ENCODE peak calls at places on chromosomes 5 and 9, in ten cellular contexts. S is NCI-H1105 treated with DMSO at 0.1 percent for 48 hours; P is Right ventricle myocardium superior; T is AG10803; I is central memory CD4-positive, alpha-beta T cell; J is ovary; A is thyroid gland; D is progenitor cell of endocrine pancreas; U is C1 segment of cervical spinal cord; G is lower leg skin. K is an unnamed sample.

GRCh38 chr9:72478993-72479392 is 42.4 kb upstream of the TMC1 start:
- DNase-seq in S (no peak), P (no peak), T (peak), I (no peak), J (no peak), A (no peak), D (no peak), U (no peak), G (no peak), K (no peak)

GRCh38 chr5:141192110-141192725 is at the start of gene PCDHB10:
- DNase-seq in S (no peak), P (no peak), T (peak), I (no peak), J (no peak), A (no peak), D (no peak), U (no peak), G (no peak), K (peak)

GRCh38 chr5:176379881-176380280 is 8.5 kb downstream of the NOP16 start:
- DNase-seq in S (no peak), P (no peak), T (no peak), I (no peak), J (no peak), A (no peak), D (no peak), U (no peak), G (no peak), K (no peak)

GRCh38 chr5:117318528-117318927 is 743.9 kb upstream of the SEMA6A start:
- DNase-seq in S (no peak), P (no peak), T (no peak), I (no peak), J (no peak), A (no peak), D (no peak), U (no peak), G (no peak), K (no peak)

GRCh38 chr5:172110921-172111873 is 76.8 kb downstream of the STK10 start:
- DNase-seq in S (no peak), P (peak), T (peak), I (peak), J (no peak), A (no peak), D (no peak), U (no peak), G (no peak), K (peak)

GRCh38 chr5:37814699-37815098 is 25.1 kb downstream of the GDNF start:
- DNase-seq in S (no peak), P (no peak), T (no peak), I (no peak), J (no peak), A (no peak), D (no peak), U (no peak), G (no peak), K (no peak)

GRCh38 chr9:14031015-14031414 is 282.9 kb downstream of the NFIB start:
- DNase-seq in S (no peak), P (no peak), T (no peak), I (no peak), J (peak), A (peak), D (no peak), U (no peak), G (peak), K (peak)

GRCh38 chr5:119578937-119579336 is 50.4 kb upstream of the FAM170A start:
- DNase-seq in S (peak), P (no peak), T (peak), I (no peak), J (no peak), A (no peak), D (no peak), U (no peak), G (no peak), K (peak)

GRCh38 chr5:157116483-157116954 is 7.7 kb upstream of the HAVCR2 start:
- DNase-seq in S (no peak), P (no peak), T (no peak), I (no peak), J (no peak), A (no peak), D (no peak), U (no peak), G (no peak), K (no peak)

GRCh38 chr9:126506361-126507317 is 107.1 kb upstream of the LMX1B start:
- DNase-seq in S (no peak), P (no peak), T (no peak), I (no peak), J (peak), A (no peak), D (no peak), U (no peak), G (no peak), K (no peak)

GRCh38 chr9:83919111-83919510 is 2.1 kb downstream of the KIF27 start:
- DNase-seq in S (no peak), P (no peak), T (no peak), I (no peak), J (no peak), A (no peak), D (no peak), U (no peak), G (no peak), K (no peak)

GRCh38 chr9:89323257-89323841 is 5.0 kb downstream of the SECISBP2 start:
- DNase-seq in S (no peak), P (no peak), T (peak), I (no peak), J (peak), A (no peak), D (no peak), U (no peak), G (no peak), K (peak)

GRCh38 chr9:126696764-126697145 is 83.0 kb downstream of the LMX1B start:
- DNase-seq in S (no peak), P (peak), T (no peak), I (no peak), J (peak), A (no peak), D (no peak), U (no peak), G (no peak), K (no peak)

GRCh38 chr5:79182141-79182540 is 53.8 kb upstream of the JMY start:
- DNase-seq in S (no peak), P (no peak), T (no peak), I (no peak), J (no peak), A (no peak), D (no peak), U (no peak), G (no peak), K (no peak)

GRCh38 chr5:40481226-40481625 is 198.5 kb upstream of the PTGER4 start:
- DNase-seq in S (no peak), P (no peak), T (no peak), I (no peak), J (no peak), A (no peak), D (no peak), U (no peak), G (no peak), K (peak)

GRCh38 chr5:1213508-1214162 is 11.5 kb upstream of the SLC6A18 start:
- DNase-seq in S (no peak), P (peak), T (no peak), I (no peak), J (no peak), A (no peak), D (no peak), U (no peak), G (no peak), K (no peak)

GRCh38 chr5:172407861-172408260 is 46.5 kb downstream of the SH3PXD2B start:
- DNase-seq in S (no peak), P (no peak), T (peak), I (no peak), J (peak), A (no peak), D (no peak), U (no peak), G (no peak), K (no peak)

GRCh38 chr5:93579561-93580386 is 1.2 kb downstream of the NR2F1-AS1 start:
- DNase-seq in S (peak), P (no peak), T (peak), I (no peak), J (peak), A (peak), D (peak), U (no peak), G (no peak), K (peak)

GRCh38 chr9:80976417-80976816 is 712.9 kb downstream of the TLE1 start:
- DNase-seq in S (no peak), P (no peak), T (no peak), I (no peak), J (no peak), A (no peak), D (no peak), U (no peak), G (no peak), K (no peak)

GRCh38 chr9:7137571-7137970 is 379.8 kb downstream of the KDM4C start:
- DNase-seq in S (no peak), P (no peak), T (no peak), I (no peak), J (no peak), A (no peak), D (no peak), U (no peak), G (no peak), K (no peak)

GRCh38 chr5:73591102-73591695 is 25.7 kb downstream of the UTP15 start:
- DNase-seq in S (peak), P (no peak), T (peak), I (peak), J (no peak), A (peak), D (peak), U (no peak), G (peak), K (peak)

GRCh38 chr5:37717613-37718431 is 122.0 kb downstream of the GDNF start:
- DNase-seq in S (peak), P (no peak), T (peak), I (no peak), J (no peak), A (peak), D (peak), U (no peak), G (no peak), K (peak)

GRCh38 chr5:142059304-142059940 is 46.6 kb upstream of the GNPDA1 start:
- DNase-seq in S (no peak), P (no peak), T (peak), I (no peak), J (no peak), A (no peak), D (no peak), U (no peak), G (peak), K (peak)

GRCh38 chr5:180201051-180201987 is 7.7 kb downstream of the RASGEF1C start:
- DNase-seq in S (peak), P (no peak), T (no peak), I (no peak), J (no peak), A (no peak), D (no peak), U (no peak), G (no peak), K (peak)

GRCh38 chr9:111794837-111795556 is at the start of gene SHOC1:
- DNase-seq in S (no peak), P (no peak), T (no peak), I (no peak), J (no peak), A (no peak), D (no peak), U (no peak), G (no peak), K (no peak)

GRCh38 chr9:100600511-100601079 is 22.7 kb downstream of the CAVIN4 start:
- DNase-seq in S (no peak), P (no peak), T (no peak), I (no peak), J (no peak), A (no peak), D (no peak), U (no peak), G (no peak), K (peak)

GRCh38 chr5:118692811-118693342 is 295.5 kb downstream of the DTWD2 start:
- DNase-seq in S (peak), P (no peak), T (no peak), I (no peak), J (no peak), A (no peak), D (no peak), U (no peak), G (peak), K (no peak)

GRCh38 chr5:111453747-111454146 is 58.6 kb downstream of the STARD4 start:
- DNase-seq in S (no peak), P (no peak), T (peak), I (no peak), J (no peak), A (no peak), D (no peak), U (no peak), G (no peak), K (peak)

GRCh38 chr9:36161187-36161586 is 8.0 kb upstream of the CCIN start:
- DNase-seq in S (no peak), P (no peak), T (peak), I (no peak), J (no peak), A (no peak), D (no peak), U (no peak), G (no peak), K (peak)

GRCh38 chr9:36037580-36038169 is 962 bp downstream of the RECK start:
- DNase-seq in S (peak), P (no peak), T (no peak), I (no peak), J (no peak), A (no peak), D (no peak), U (no peak), G (no peak), K (peak)

GRCh38 chr9:131203438-131204219 is 72.7 kb downstream of the FAM78A start:
- DNase-seq in S (no peak), P (no peak), T (no peak), I (no peak), J (no peak), A (no peak), D (no peak), U (no peak), G (no peak), K (no peak)

GRCh38 chr5:173736374-173736773 is 119.9 kb upstream of the BOD1 start:
- DNase-seq in S (no peak), P (no peak), T (no peak), I (no peak), J (no peak), A (no peak), D (no peak), U (no peak), G (no peak), K (no peak)

GRCh38 chr9:135507104-135508035 is 6.9 kb downstream of the MRPS2 start:
- DNase-seq in S (no peak), P (no peak), T (no peak), I (no peak), J (peak), A (no peak), D (no peak), U (no peak), G (no peak), K (no peak)

K was measured in LHCN-M2.